ENCODE peak calls at places on chromosomes 11 and 22, in eight cellular contexts. One of them, this sample, is unnamed.

GRCh38 chr11:47437746-47438418 is 11.1 kb downstream of the RAPSN start:
- DNase-seq in ovary: no peak
- DNase-seq in testis: peak
- DNase-seq in body of pancreas: peak
- DNase-seq in IMR-90: no peak
- DNase-seq in uterus: no peak
- DNase-seq in A549: no peak
- DNase-seq in endothelial cell of umbilical vein: no peak
- DNase-seq in this sample: no peak

GRCh38 chr22:38607680-38608079 is 37.7 kb upstream of the DMC1 start:
- DNase-seq in ovary: no peak
- DNase-seq in testis: no peak
- DNase-seq in body of pancreas: no peak
- DNase-seq in IMR-90: no peak
- DNase-seq in uterus: no peak
- DNase-seq in A549: no peak
- DNase-seq in endothelial cell of umbilical vein: no peak
- DNase-seq in this sample: no peak

GRCh38 chr11:84969103-84969502 is 658.0 kb downstream of the DLG2 start:
- DNase-seq in ovary: no peak
- DNase-seq in testis: no peak
- DNase-seq in body of pancreas: no peak
- DNase-seq in IMR-90: no peak
- DNase-seq in uterus: no peak
- DNase-seq in A549: no peak
- DNase-seq in endothelial cell of umbilical vein: no peak
- DNase-seq in this sample: no peak

GRCh38 chr22:40578171-40578570 is 58.3 kb downstream of the MRTFA start:
- DNase-seq in ovary: no peak
- DNase-seq in testis: no peak
- DNase-seq in body of pancreas: no peak
- DNase-seq in IMR-90: no peak
- DNase-seq in uterus: no peak
- DNase-seq in A549: no peak
- DNase-seq in endothelial cell of umbilical vein: no peak
- DNase-seq in this sample: no peak

GRCh38 chr11:124069429-124070401 is 28.6 kb upstream of the OR10G7 start:
- DNase-seq in ovary: no peak
- DNase-seq in testis: peak
- DNase-seq in body of pancreas: peak
- DNase-seq in IMR-90: peak
- DNase-seq in uterus: no peak
- DNase-seq in A549: peak
- DNase-seq in endothelial cell of umbilical vein: peak
- DNase-seq in this sample: peak

GRCh38 chr22:27880778-27881394 is 38.2 kb downstream of the PITPNB start:
- DNase-seq in ovary: no peak
- DNase-seq in testis: peak
- DNase-seq in body of pancreas: peak
- DNase-seq in IMR-90: peak
- DNase-seq in uterus: peak
- DNase-seq in A549: peak
- DNase-seq in endothelial cell of umbilical vein: peak
- DNase-seq in this sample: peak

GRCh38 chr11:9146477-9146876 is 55.1 kb upstream of the SCUBE2 start:
- DNase-seq in ovary: no peak
- DNase-seq in testis: no peak
- DNase-seq in body of pancreas: no peak
- DNase-seq in IMR-90: no peak
- DNase-seq in uterus: no peak
- DNase-seq in A549: no peak
- DNase-seq in endothelial cell of umbilical vein: no peak
- DNase-seq in this sample: no peak

GRCh38 chr11:133833101-133833898 is 12.0 kb downstream of the SPATA19 start:
- DNase-seq in ovary: no peak
- DNase-seq in testis: no peak
- DNase-seq in body of pancreas: no peak
- DNase-seq in IMR-90: no peak
- DNase-seq in uterus: no peak
- DNase-seq in A549: no peak
- DNase-seq in endothelial cell of umbilical vein: no peak
- DNase-seq in this sample: no peak

DNA sequence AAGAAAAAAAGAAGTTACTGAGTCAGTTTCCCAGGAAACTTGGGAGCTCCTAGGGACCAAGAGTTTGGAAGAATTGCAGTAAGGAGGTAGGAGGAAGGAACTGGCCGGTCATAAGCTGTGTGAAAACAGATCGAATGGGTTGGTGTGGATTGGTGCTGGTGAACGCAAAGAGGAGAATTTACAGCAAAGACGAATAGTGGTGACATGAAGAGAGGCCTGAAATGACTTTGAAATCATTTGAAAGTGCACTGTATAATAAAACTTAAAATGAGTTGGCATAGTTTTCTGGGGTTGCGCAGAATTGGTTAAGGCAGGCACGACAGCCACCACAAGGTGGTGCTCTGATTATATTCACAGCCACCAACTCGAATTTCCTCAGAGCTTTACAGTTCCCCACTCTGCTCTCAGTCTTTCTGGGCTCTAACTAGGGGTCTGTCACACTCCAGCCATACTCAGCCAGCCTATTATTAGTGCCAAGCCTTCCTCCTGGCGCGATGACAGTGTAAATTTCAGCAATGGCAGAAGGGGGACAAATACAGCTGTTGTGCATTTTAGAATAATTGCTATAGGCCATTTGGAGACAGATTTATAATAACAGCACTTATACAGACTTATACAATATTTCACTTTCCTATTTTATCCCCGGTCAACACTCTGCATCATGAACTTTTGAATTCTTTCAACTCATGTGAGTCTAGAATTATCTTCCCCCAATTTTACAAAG is 8.3 kb upstream of the HTR3B start:
- DNase-seq in ovary: peak
- DNase-seq in testis: peak
- DNase-seq in body of pancreas: peak
- DNase-seq in IMR-90: peak
- DNase-seq in uterus: peak
- DNase-seq in A549: peak
- DNase-seq in endothelial cell of umbilical vein: peak
- DNase-seq in this sample: peak
- TF ChIP-seq CTCF in ovary: peak
- TF ChIP-seq CTCF in testis: peak
- TF ChIP-seq CTCF in body of pancreas: peak
- TF ChIP-seq CTCF in IMR-90: peak
- TF ChIP-seq CTCF in uterus: peak
- TF ChIP-seq CTCF in A549: peak
- TF ChIP-seq CTCF in endothelial cell of umbilical vein: peak
- TF ChIP-seq CTCF in this sample: no peak

GRCh38 chr11:76671236-76671590 is 666 bp upstream of the LRRC32 start:
- DNase-seq in ovary: no peak
- DNase-seq in testis: no peak
- DNase-seq in body of pancreas: no peak
- DNase-seq in IMR-90: no peak
- DNase-seq in uterus: no peak
- DNase-seq in A549: no peak
- DNase-seq in endothelial cell of umbilical vein: no peak
- DNase-seq in this sample: no peak

GRCh38 chr11:76670475-76671235 is at the start of gene LRRC32:
- DNase-seq in ovary: peak
- DNase-seq in testis: peak
- DNase-seq in body of pancreas: peak
- DNase-seq in IMR-90: no peak
- DNase-seq in uterus: peak
- DNase-seq in A549: no peak
- DNase-seq in endothelial cell of umbilical vein: peak
- DNase-seq in this sample: no peak

GRCh38 chr11:76673164-76674142 is 2.9 kb upstream of the LRRC32 start:
- DNase-seq in ovary: no peak
- DNase-seq in testis: no peak
- DNase-seq in body of pancreas: no peak
- DNase-seq in IMR-90: no peak
- DNase-seq in uterus: no peak
- DNase-seq in A549: no peak
- DNase-seq in endothelial cell of umbilical vein: no peak
- DNase-seq in this sample: no peak

GRCh38 chr11:76672431-76673163 is 2.0 kb upstream of the LRRC32 start:
- DNase-seq in ovary: no peak
- DNase-seq in testis: no peak
- DNase-seq in body of pancreas: no peak
- DNase-seq in IMR-90: no peak
- DNase-seq in uterus: no peak
- DNase-seq in A549: no peak
- DNase-seq in endothelial cell of umbilical vein: no peak
- DNase-seq in this sample: no peak

DNA sequence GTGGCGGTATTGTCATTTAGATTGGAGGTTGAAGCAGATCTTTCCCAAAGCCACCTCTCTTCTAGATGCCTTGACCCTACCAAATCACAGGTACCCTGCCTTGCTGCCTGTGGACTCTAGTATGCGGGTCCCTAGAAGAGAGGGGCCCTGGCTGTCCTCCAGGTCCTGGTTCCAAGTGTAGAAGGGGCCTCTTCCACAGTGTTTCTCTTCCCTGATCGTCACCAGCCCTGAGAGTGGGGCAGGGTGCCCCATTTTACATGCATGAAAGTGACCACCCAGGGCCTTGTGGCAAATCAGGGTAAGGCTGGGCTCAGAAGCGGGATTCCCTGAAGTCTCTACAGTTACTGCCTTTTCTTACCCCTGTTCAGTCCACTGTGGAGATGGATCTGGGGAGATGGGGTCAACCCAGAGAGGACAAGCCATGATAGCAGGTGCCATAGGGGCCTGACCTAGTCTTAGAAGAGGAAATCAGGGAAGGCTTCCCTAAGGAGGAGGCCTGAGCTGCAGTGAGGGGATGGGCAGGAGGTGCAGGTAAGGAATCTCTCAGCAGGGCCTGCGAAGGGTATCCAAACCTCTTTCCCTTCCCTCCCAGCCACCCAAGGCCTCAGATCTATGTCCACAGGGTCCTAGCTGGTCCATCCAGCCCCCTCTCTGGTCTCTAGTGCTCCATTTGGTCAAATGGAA is 1.2 kb upstream of the LRRC32 start:
- DNase-seq in ovary: no peak
- DNase-seq in testis: no peak
- DNase-seq in body of pancreas: no peak
- DNase-seq in IMR-90: no peak
- DNase-seq in uterus: no peak
- DNase-seq in A549: no peak
- DNase-seq in endothelial cell of umbilical vein: no peak
- DNase-seq in this sample: no peak
- H3K4me3 ChIP-seq in ovary: no peak
- H3K4me3 ChIP-seq in testis: no peak
- H3K4me3 ChIP-seq in body of pancreas: no peak
- H3K4me3 ChIP-seq in IMR-90: no peak
- H3K4me3 ChIP-seq in uterus: no peak
- H3K4me3 ChIP-seq in A549: no peak
- H3K4me3 ChIP-seq in endothelial cell of umbilical vein: no peak
- H3K4me3 ChIP-seq in this sample: no peak

DNA sequence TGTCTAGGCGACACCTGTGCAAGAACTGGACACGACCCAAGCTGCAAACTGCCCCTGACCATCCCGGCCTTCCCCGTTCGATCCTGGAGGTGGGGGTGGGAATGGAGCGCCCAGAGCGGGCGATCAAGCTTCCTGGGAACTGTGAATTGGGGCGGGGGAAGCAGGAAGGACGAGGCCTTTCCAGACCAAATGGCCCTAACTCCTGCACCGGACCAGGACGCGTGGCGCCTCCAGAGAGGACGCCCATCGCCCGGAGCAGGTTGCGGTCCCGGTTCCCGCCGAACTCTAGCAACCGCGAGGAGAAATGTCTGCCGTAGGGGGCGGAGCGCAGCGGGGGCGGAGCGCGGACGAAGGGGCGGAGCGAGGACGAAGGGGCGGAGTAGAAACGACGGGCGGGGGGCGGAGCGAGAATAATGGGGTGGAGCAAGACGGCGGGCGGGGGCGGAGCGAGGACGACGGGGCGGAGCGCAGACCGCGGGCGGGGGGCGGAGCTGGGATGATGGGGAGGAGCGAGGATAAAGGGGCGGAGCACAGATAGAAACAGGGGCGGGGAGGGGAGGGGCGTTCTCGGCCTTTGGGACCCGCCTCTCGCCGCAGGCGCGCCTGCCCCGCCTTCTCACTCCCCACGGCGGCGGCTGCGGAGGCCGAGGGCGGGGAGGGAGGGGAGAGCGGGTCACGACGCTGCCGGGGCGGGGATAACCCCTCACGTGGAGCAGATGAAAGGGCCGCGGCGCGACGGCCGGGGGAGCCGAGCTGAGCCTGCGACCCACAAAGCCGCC is at the start of gene ZNRF3:
- DNase-seq in ovary: peak
- DNase-seq in testis: peak
- DNase-seq in body of pancreas: peak
- DNase-seq in IMR-90: peak
- DNase-seq in uterus: peak
- DNase-seq in A549: peak
- DNase-seq in endothelial cell of umbilical vein: peak
- DNase-seq in this sample: peak
- TF ChIP-seq POLR2A in ovary: peak
- TF ChIP-seq POLR2A in testis: no peak
- TF ChIP-seq POLR2A in body of pancreas: no peak
- TF ChIP-seq POLR2A in IMR-90: peak
- TF ChIP-seq POLR2A in uterus: peak
- TF ChIP-seq POLR2A in A549: peak
- TF ChIP-seq POLR2A in endothelial cell of umbilical vein: peak
- TF ChIP-seq POLR2A in this sample: no peak

GRCh38 chr11:78720281-78720989 is 145.8 kb upstream of the NARS2 start:
- DNase-seq in ovary: no peak
- DNase-seq in testis: no peak
- DNase-seq in body of pancreas: no peak
- DNase-seq in IMR-90: no peak
- DNase-seq in uterus: no peak
- DNase-seq in A549: no peak
- DNase-seq in endothelial cell of umbilical vein: no peak
- DNase-seq in this sample: no peak

GRCh38 chr11:78717031-78717430 is 142.4 kb upstream of the NARS2 start:
- DNase-seq in ovary: no peak
- DNase-seq in testis: no peak
- DNase-seq in body of pancreas: no peak
- DNase-seq in IMR-90: no peak
- DNase-seq in uterus: no peak
- DNase-seq in A549: no peak
- DNase-seq in endothelial cell of umbilical vein: no peak
- DNase-seq in this sample: no peak

GRCh38 chr11:78714539-78714938 is 139.9 kb upstream of the NARS2 start:
- DNase-seq in ovary: no peak
- DNase-seq in testis: no peak
- DNase-seq in body of pancreas: no peak
- DNase-seq in IMR-90: no peak
- DNase-seq in uterus: no peak
- DNase-seq in A549: no peak
- DNase-seq in endothelial cell of umbilical vein: no peak
- DNase-seq in this sample: no peak

GRCh38 chr11:78711732-78712131 is 137.1 kb upstream of the NARS2 start:
- DNase-seq in ovary: no peak
- DNase-seq in testis: no peak
- DNase-seq in body of pancreas: no peak
- DNase-seq in IMR-90: no peak
- DNase-seq in uterus: no peak
- DNase-seq in A549: no peak
- DNase-seq in endothelial cell of umbilical vein: no peak
- DNase-seq in this sample: no peak

DNA sequence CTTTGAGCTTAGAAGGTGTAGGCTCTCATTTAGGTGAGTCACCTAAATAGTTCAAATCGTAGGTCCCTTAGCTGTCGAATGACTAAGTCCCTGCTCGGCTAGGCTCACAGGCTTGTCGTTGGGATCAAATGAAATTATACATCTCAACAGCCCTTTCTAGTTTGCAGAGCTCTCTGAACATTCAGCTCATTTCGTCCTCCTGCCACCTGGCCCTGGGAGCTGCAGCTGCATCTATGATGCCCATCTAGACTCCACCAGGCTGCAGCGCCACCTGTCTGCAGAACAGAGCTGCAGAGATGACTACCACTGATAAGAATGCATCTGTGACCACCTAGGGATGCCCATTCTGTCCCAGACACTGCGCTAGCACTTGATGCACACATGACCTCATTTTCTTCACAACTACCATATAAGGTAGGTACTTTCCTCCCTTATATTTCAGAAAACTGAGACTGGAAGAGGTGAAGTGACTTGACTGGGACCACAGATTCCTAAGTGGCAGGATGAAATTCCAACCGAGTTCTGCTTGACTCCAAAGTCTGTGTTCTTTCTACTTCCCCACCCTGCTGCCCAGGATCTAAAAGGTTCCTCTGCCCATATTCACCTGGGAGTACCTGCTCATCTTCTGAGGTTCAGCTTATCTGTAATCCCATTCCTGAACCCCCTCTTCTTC is 141.1 kb upstream of the NARS2 start:
- DNase-seq in ovary: no peak
- DNase-seq in testis: peak
- DNase-seq in body of pancreas: peak
- DNase-seq in IMR-90: peak
- DNase-seq in uterus: no peak
- DNase-seq in A549: peak
- DNase-seq in endothelial cell of umbilical vein: peak
- DNase-seq in this sample: no peak
- TF ChIP-seq CTCF in ovary: no peak
- TF ChIP-seq CTCF in testis: peak
- TF ChIP-seq CTCF in body of pancreas: peak
- TF ChIP-seq CTCF in IMR-90: peak
- TF ChIP-seq CTCF in uterus: peak
- TF ChIP-seq CTCF in A549: peak
- TF ChIP-seq CTCF in endothelial cell of umbilical vein: peak
- TF ChIP-seq CTCF in this sample: no peak